ENCODE peak calls at places on chromosome 18, in seven cellular contexts. X is suprapubic skin, I is uterus, E is AG10803, K is retinal pigment epithelial cell, J is foreskin fibroblast, N is OCI-LY7. R is an unnamed sample.

GRCh38 chr18:58671941-58672565 is 788 bp downstream of the MALT1 start:
- DNase-seq in E (peak; percentile 66), N (peak; percentile 60), K (no peak), I (no peak), X (no peak), J (peak; percentile 21), R (no peak)

GRCh38 chr18:11877497-11877896 is 26.3 kb downstream of the CHMP1B start:
- DNase-seq in N (no peak), K (no peak), X (no peak), I (no peak), J (no peak), E (no peak), R (no peak)

GRCh38 chr18:61893304-61893970 is 630 bp upstream of the RNF152 start:
- DNase-seq in E (peak; percentile 42), N (no peak), K (no peak), X (no peak), J (peak; percentile 66), I (peak; percentile 70), R (peak; percentile 90)

GRCh38 chr18:50836521-50836957 is 16.7 kb upstream of the MRO start:
- DNase-seq in E (peak; percentile 69), N (peak; percentile 47), J (no peak), X (no peak), K (peak; percentile 86), I (no peak), R (no peak)

GRCh38 chr18:48022021-48022420 is 91.6 kb upstream of the SMAD2 start:
- DNase-seq in I (no peak), E (no peak), N (no peak), J (no peak), X (peak; percentile 72), K (no peak), R (peak; percentile 44)

GRCh38 chr18:63320041-63320689 is 596 bp upstream of the BCL2 start:
- DNase-seq in X (peak; percentile 91), J (peak; percentile 68), E (peak; percentile 77), N (peak; percentile 77), K (no peak), I (peak; percentile 82), R (no peak)

GRCh38 chr18:62812242-62812641 is 96.9 kb downstream of the PHLPP1 start:
- DNase-seq in J (no peak), N (no peak), I (no peak), E (no peak), K (peak; percentile 72), X (no peak), R (no peak)

GRCh38 chr18:46406539-46406932 is 250.5 kb downstream of the LOXHD1 start:
- DNase-seq in J (no peak), I (no peak), X (no peak), K (no peak), E (no peak), N (no peak), R (no peak)

GRCh38 chr18:24354278-24354677 is 43.3 kb downstream of the OSBPL1A start:
- DNase-seq in K (no peak), E (no peak), X (no peak), J (no peak), N (no peak), I (no peak), R (no peak)

GRCh38 chr18:24212939-24213338 is 74.1 kb downstream of the CABYR start:
- DNase-seq in K (peak; percentile 96), J (peak; percentile 74), N (no peak), I (no peak), X (no peak), E (peak; percentile 67), R (no peak)

GRCh38 chr18:5574843-5575242 is 31.0 kb upstream of the EPB41L3 start:
- DNase-seq in I (no peak), J (no peak), E (no peak), K (no peak), N (no peak), X (no peak), R (no peak)

GRCh38 chr18:51346404-51346803 is 148.9 kb upstream of the MEX3C start:
- DNase-seq in E (no peak), J (no peak), X (no peak), N (no peak), I (no peak), K (no peak), R (no peak)

GRCh38 chr18:8816805-8817204 is 111.4 kb downstream of the MTCL1 start:
- DNase-seq in K (no peak), N (no peak), J (peak; percentile 46), I (no peak), X (no peak), E (peak; percentile 81), R (no peak)

GRCh38 chr18:52334896-52335295 is 5.1 kb upstream of the DCC start:
- DNase-seq in K (no peak), I (no peak), J (peak; percentile 77), X (no peak), E (peak; percentile 62), N (no peak), R (no peak)

DNA sequence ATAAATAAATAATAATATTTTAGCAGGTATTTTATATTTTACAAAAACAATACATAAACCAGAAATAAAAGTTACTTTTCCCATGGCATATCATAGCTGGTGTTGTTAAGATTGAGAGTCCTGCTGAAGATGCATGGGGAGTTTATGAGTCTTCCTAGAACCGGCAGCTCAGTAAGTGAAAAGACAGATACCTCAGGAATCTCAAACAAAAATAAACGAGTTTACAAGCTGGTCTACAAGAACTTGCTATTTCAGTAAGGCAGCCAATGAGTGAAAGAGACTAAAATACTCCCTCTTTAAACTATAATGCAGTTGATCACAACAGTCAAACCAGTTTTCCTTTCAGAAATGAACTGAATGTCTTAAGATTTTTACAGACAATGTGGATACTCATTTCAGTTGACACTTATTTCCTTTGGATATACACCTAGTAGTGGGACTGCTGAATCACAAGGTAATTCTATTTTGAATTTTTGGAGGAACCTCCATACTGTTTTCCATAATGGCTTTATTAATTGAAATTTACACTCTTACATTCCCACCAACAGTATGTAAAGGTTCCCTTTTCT is 8.9 kb downstream of the GAREM1 start:
- DNase-seq in X (no peak), K (no peak), J (no peak), I (no peak), N (no peak), E (no peak), R (no peak)
- TF ChIP-seq CTCF in X (no peak), K (peak; percentile 21), J (no peak), I (no peak), N (no peak), E (no peak), R (peak; percentile 43)

DNA sequence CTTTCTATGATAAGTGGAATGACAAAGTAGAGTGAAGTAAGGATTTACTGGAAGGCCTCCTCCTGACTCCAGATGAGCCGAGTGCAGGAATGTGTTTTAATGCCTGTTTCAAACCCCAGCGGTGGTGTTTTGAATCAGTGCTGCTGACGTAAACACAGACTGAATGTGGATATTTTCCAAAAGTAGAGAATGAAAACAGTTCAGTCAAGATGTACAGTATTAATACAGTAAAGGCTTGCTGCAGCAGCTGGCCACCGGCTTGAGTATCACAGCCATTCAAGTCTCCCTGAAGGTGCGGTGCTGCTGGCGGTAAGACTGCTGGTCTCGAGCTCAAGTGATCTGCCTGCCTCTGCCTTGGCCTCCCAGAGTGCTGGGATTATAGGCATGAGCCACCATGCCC is 46.7 kb downstream of the ARHGAP28 start:
- DNase-seq in E (peak; percentile 78), J (peak; percentile 26), X (no peak), N (no peak), K (peak; percentile 54), I (no peak), R (no peak)
- TF ChIP-seq CTCF in E (no peak), J (no peak), X (no peak), N (no peak), K (no peak), I (no peak), R (no peak)

GRCh38 chr18:3040881-3041280 is 27.9 kb upstream of the LPIN2 start:
- DNase-seq in I (no peak), K (no peak), E (no peak), J (no peak), X (no peak), N (no peak), R (no peak)

GRCh38 chr18:3035635-3036034 is 22.7 kb upstream of the LPIN2 start:
- DNase-seq in I (no peak), X (no peak), E (no peak), K (no peak), J (no peak), N (no peak), R (no peak)

GRCh38 chr18:3036108-3036507 is 23.2 kb upstream of the LPIN2 start:
- DNase-seq in I (no peak), E (no peak), N (no peak), K (no peak), J (no peak), X (no peak), R (no peak)

GRCh38 chr18:3040183-3040582 is 27.2 kb upstream of the LPIN2 start:
- DNase-seq in J (no peak), X (no peak), I (no peak), E (no peak), K (no peak), N (no peak), R (no peak)

GRCh38 chr18:3037423-3037915 is 24.5 kb upstream of the LPIN2 start:
- DNase-seq in X (no peak), J (peak; percentile 72), K (peak; percentile 84), I (no peak), N (peak; percentile 44), E (peak; percentile 67), R (no peak)
- TF ChIP-seq CTCF in X (no peak), J (no peak), K (no peak), I (no peak), N (no peak), E (no peak), R (no peak)

GRCh38 chr18:55405655-55406373 is 182.2 kb downstream of the TCF4 start:
- DNase-seq in N (no peak), X (peak; percentile 81), E (peak; percentile 86), J (peak; percentile 90), I (peak; percentile 84), K (peak; percentile 87), R (no peak)
- TF ChIP-seq CTCF in N (no peak), X (no peak), E (peak; percentile 16), J (no peak), I (no peak), K (peak; percentile 34), R (peak; percentile 60)

R was measured in chondrocyte.